ENCODE peak calls at places on chromosome 20, in four cellular contexts. V is IMR-90, O is keratinocyte, I is K562. C is an unnamed sample. For H3K9me1, the result is how much of the 10 kb centered on the place peaks cover.

GRCh38 chr20:34953960-34954359 is 1.6 kb downstream of the GSS start:
- DNase-seq in V (no peak), O (no peak), I (no peak), C (no peak)

GRCh38 chr20:19108181-19108580 is 104.3 kb upstream of the SLC24A3 start:
- DNase-seq in V (no peak), O (no peak), I (no peak), C (no peak)

GRCh38 chr20:45111799-45112471 is 3.0 kb downstream of the WFDC5 start:
- DNase-seq in V (no peak), O (no peak), I (peak), C (peak)

GRCh38 chr20:20517296-20517695 is 149.4 kb downstream of the INSM1 start:
- DNase-seq in V (no peak), O (no peak), I (no peak), C (no peak)

GRCh38 chr20:3606021-3606420 is 57.2 kb downstream of the GFRA4 start:
- DNase-seq in V (peak), O (no peak), I (no peak), C (no peak)

GRCh38 chr20:2991532-2991931 is 51.9 kb upstream of the GNRH2 start:
- DNase-seq in V (no peak), O (no peak), I (no peak), C (no peak)

GRCh38 chr20:50513169-50514034 is 3.2 kb downstream of the PTPN1 start:
- DNase-seq in V (peak), O (no peak), I (no peak), C (peak)

GRCh38 chr20:50824137-50824536 is 29.3 kb downstream of the BCAS4 start:
- DNase-seq in V (peak), O (no peak), I (no peak), C (no peak)

GRCh38 chr20:12924126-12924525 is 84.6 kb upstream of the SPTLC3 start:
- DNase-seq in V (no peak), O (no peak), I (no peak), C (no peak)

GRCh38 chr20:4814696-4815252 is 93.1 kb downstream of the PRND start:
- DNase-seq in V (no peak), O (no peak), I (no peak), C (peak)

DNA sequence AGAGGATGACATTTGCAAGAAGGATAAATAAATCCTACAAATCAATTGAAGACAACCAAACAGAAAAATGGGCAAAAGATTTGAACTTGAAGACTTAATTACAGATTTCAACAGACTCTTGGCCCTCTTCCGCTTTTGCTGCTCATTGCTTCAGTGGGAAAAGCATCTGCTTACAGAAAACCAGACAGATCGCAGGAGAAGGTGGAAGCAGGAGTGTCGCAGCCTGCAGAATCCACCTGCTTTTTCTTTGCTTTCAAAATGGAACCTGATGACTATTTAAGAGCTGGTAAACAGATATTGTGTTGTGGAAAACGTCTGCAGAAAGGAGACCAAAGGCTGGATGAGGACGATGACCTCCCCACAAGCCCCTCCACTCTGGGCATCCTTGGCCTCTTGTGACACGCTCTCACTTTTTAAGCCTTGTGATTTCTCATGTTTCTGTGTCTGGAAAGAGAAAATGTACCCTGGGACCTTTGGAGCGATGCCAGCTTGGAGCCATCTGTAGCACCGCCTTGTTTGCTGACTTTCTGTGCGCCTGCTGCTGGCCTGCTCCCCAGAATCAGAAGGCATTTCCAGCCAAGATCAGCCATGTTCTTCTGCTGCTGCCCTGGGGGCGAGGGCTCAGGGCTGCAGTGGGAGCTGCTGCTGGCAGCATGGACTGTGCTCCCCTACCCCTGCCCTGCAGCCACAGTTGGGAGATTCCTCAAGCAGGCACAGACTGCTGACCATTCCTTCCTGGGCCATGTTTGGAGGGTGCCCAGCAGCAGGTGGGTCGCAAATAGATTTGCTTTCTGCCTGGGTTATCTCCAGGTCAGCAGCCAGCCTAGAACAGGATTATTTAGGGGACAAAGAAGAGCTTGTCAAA is 3.6 kb upstream of the CSTL1 start:
- DNase-seq in V (no peak), O (no peak), I (no peak), C (no peak)
- H3K9me1 ChIP-seq in V (under half), O (under half), I (under half), C (under half)

DNA sequence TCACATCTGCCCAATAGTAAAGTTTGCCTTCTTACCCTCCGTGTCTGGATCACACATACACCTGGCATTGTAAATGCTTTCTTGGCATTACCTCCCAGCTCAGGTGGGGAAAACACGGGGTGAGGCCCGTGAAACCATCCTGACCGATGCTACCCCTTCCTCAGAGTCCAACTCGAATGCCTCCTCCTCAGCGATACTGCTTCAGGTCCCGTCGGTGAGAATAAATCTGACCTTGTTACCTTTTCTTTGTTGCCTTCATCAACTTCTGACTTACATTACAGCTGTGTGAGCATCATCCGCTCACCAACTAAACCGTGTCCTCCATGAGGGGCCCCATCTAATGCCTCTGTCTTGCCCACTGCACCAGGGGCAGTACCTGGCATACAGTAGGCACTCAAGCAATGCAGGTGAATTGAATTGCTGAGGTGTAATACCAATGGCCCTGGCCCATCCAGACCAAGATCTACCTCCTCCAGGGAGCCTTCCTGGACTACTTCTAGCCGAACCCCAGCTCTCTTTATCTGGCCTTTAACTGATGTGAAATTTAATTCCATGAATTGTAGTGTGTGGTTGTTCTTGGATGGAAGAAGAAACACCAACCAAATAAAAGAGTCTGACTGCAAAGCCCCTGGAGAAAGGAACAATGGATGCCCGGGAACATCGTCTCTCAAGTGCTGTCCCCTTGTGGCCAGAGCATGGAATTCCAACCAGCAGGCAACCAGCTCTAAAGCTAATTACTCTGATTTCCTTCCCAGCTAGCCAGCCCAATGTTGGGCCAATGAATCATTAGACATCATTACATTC is 141.5 kb downstream of the ANKRD60 start:
- DNase-seq in V (peak), O (peak), I (peak), C (peak)
- H3K27ac ChIP-seq in V (no peak), O (no peak), I (no peak), C (no peak)

DNA sequence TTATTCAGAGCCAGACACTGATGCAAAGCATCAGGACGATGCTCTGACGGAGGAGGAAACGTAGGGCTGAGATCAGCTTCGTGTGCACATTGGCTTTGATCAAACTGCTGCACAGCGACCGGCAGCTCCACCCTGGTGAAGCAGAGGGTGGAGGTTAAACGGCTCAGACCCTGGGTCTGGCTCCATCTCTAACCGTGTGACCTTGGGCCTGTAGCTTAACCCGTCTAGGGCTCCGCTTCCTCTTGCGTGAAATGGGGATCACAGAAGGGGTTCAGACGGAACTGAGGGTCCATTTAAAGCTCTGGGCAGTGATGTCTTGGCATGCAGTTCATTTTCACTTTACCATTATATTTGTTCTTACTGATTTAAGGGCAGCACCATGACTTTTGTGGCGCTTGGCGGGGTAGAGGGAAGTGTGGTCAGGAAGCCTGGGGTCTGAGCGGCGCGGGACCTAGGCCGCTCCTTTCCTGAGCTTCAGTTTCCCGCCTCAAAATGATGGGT is 639 bp downstream of the RBL1 start:
- DNase-seq in V (no peak), O (no peak), I (peak), C (no peak)
- H3K9me1 ChIP-seq in V (under half), O (under half), I (under half), C (under half)

DNA sequence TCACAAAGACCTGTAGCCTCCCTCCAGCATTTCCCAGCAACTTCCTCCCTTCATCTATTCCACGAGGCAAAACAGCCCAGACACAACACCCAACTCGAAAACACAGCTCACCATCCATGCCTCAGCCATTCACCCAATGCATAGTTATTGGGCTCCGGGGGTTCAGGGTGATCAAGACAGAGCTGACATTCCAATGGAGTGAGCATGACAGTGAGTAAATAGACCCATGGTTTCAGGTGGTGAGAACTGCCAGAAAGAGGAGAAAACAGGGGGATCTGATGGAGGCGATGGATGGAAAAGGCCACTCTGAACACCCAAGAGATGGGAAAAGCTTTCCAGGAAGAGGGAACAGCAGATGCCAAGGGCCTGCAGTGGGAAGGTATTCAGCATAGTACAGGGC is 5.9 kb downstream of the CASS4 start:
- DNase-seq in V (peak), O (no peak), I (no peak), C (no peak)
- H3K27ac ChIP-seq in V (peak), O (no peak), I (peak), C (peak)

DNA sequence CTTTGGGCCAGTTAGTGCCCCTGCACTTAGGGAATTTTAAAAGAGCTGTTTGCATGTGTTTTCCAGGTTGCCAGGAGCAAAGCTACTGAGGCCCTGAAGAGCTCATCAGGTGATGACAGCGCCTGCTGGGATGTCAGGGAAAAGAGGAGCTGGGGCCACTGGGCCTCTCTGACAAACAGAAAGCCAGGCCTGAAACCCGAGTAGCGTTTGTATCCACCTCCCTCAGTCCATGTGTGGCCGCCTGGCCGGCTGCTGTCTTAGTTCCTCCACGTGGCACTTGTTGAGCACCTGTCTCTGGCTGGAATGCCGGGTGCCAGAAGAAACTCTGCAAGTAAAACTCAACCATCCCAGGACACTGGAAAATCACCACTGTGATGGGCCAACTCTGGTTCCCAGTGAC is 601.2 kb downstream of the CDH26 start:
- DNase-seq in V (no peak), O (no peak), I (no peak), C (no peak)
- H3K9me1 ChIP-seq in V (under half), O (under half), I (under half), C (under half)